ENCODE peak calls at places on chromosomes 4 and X, in ten cellular contexts. One of them, this sample, is unnamed.

GRCh38 chrX:3384330-3384729 is 37.9 kb upstream of the MXRA5 start:
- DNase-seq in sigmoid colon: no peak
- DNase-seq in transverse colon: no peak
- DNase-seq in esophagus muscularis mucosa: no peak
- DNase-seq in H1: no peak
- DNase-seq in A549: no peak
- DNase-seq in ovary: no peak
- DNase-seq in tibial nerve: no peak
- DNase-seq in K562: no peak
- DNase-seq in upper lobe of left lung: no peak
- DNase-seq in this sample: no peak

GRCh38 chrX:47661539-47661938 is 2.6 kb upstream of the UXT start:
- DNase-seq in sigmoid colon: no peak
- DNase-seq in A549: no peak
- DNase-seq in transverse colon: no peak
- DNase-seq in ovary: no peak
- DNase-seq in upper lobe of left lung: no peak
- DNase-seq in K562: no peak
- DNase-seq in tibial nerve: no peak
- DNase-seq in esophagus muscularis mucosa: peak
- DNase-seq in H1: no peak
- DNase-seq in this sample: no peak

GRCh38 chr4:168585168-168586091 is 88.6 kb downstream of the PALLD start:
- DNase-seq in K562: peak
- DNase-seq in sigmoid colon: peak
- DNase-seq in H1: peak
- DNase-seq in ovary: peak
- DNase-seq in upper lobe of left lung: peak
- DNase-seq in tibial nerve: peak
- DNase-seq in A549: peak
- DNase-seq in esophagus muscularis mucosa: no peak
- DNase-seq in transverse colon: peak
- DNase-seq in this sample: peak

GRCh38 chr4:148359769-148360168 is 82.4 kb downstream of the NR3C2 start:
- DNase-seq in K562: no peak
- DNase-seq in tibial nerve: no peak
- DNase-seq in ovary: no peak
- DNase-seq in upper lobe of left lung: no peak
- DNase-seq in A549: no peak
- DNase-seq in esophagus muscularis mucosa: no peak
- DNase-seq in H1: no peak
- DNase-seq in sigmoid colon: no peak
- DNase-seq in transverse colon: no peak
- DNase-seq in this sample: no peak

GRCh38 chr4:153257966-153258365 is 53.7 kb downstream of the TRIM2 start:
- DNase-seq in upper lobe of left lung: no peak
- DNase-seq in transverse colon: no peak
- DNase-seq in sigmoid colon: no peak
- DNase-seq in H1: no peak
- DNase-seq in esophagus muscularis mucosa: no peak
- DNase-seq in ovary: no peak
- DNase-seq in K562: no peak
- DNase-seq in A549: no peak
- DNase-seq in tibial nerve: no peak
- DNase-seq in this sample: no peak

GRCh38 chr4:69689530-69690111 is 36.6 kb upstream of the UGT2A1 start:
- DNase-seq in upper lobe of left lung: no peak
- DNase-seq in transverse colon: no peak
- DNase-seq in A549: no peak
- DNase-seq in H1: no peak
- DNase-seq in tibial nerve: peak
- DNase-seq in K562: peak
- DNase-seq in sigmoid colon: no peak
- DNase-seq in ovary: no peak
- DNase-seq in esophagus muscularis mucosa: no peak
- DNase-seq in this sample: no peak

GRCh38 chr4:147732516-147733193 is 767 bp downstream of the ARHGAP10 start:
- DNase-seq in ovary: peak
- DNase-seq in transverse colon: peak
- DNase-seq in tibial nerve: peak
- DNase-seq in K562: peak
- DNase-seq in A549: peak
- DNase-seq in esophagus muscularis mucosa: no peak
- DNase-seq in sigmoid colon: peak
- DNase-seq in upper lobe of left lung: peak
- DNase-seq in H1: no peak
- DNase-seq in this sample: no peak

GRCh38 chr4:150056569-150056968 is 21.7 kb upstream of the DCLK2 start:
- DNase-seq in transverse colon: no peak
- DNase-seq in sigmoid colon: no peak
- DNase-seq in tibial nerve: no peak
- DNase-seq in upper lobe of left lung: no peak
- DNase-seq in ovary: no peak
- DNase-seq in K562: no peak
- DNase-seq in H1: no peak
- DNase-seq in esophagus muscularis mucosa: no peak
- DNase-seq in A549: peak
- DNase-seq in this sample: no peak

GRCh38 chr4:173088144-173088543 is 80.5 kb upstream of the GALNT7 start:
- DNase-seq in sigmoid colon: no peak
- DNase-seq in ovary: no peak
- DNase-seq in esophagus muscularis mucosa: no peak
- DNase-seq in tibial nerve: no peak
- DNase-seq in H1: no peak
- DNase-seq in A549: no peak
- DNase-seq in upper lobe of left lung: no peak
- DNase-seq in transverse colon: no peak
- DNase-seq in K562: no peak
- DNase-seq in this sample: no peak

GRCh38 chr4:163810757-163811156 is 316.3 kb downstream of the TMA16 start:
- DNase-seq in tibial nerve: no peak
- DNase-seq in H1: no peak
- DNase-seq in A549: no peak
- DNase-seq in K562: no peak
- DNase-seq in ovary: no peak
- DNase-seq in upper lobe of left lung: no peak
- DNase-seq in transverse colon: no peak
- DNase-seq in sigmoid colon: no peak
- DNase-seq in esophagus muscularis mucosa: no peak
- DNase-seq in this sample: no peak

GRCh38 chrX:34734383-34734782 is 77.3 kb upstream of the TMEM47 start:
- DNase-seq in H1: no peak
- DNase-seq in ovary: no peak
- DNase-seq in K562: no peak
- DNase-seq in A549: no peak
- DNase-seq in upper lobe of left lung: no peak
- DNase-seq in tibial nerve: no peak
- DNase-seq in sigmoid colon: no peak
- DNase-seq in esophagus muscularis mucosa: no peak
- DNase-seq in transverse colon: no peak
- DNase-seq in this sample: no peak

GRCh38 chrX:79524642-79525041 is 157.5 kb upstream of the ITM2A start:
- DNase-seq in H1: no peak
- DNase-seq in tibial nerve: no peak
- DNase-seq in A549: no peak
- DNase-seq in ovary: no peak
- DNase-seq in upper lobe of left lung: no peak
- DNase-seq in sigmoid colon: no peak
- DNase-seq in K562: no peak
- DNase-seq in transverse colon: no peak
- DNase-seq in esophagus muscularis mucosa: no peak
- DNase-seq in this sample: no peak

GRCh38 chr4:186329372-186329771 is 63.4 kb downstream of the F11 start:
- DNase-seq in sigmoid colon: no peak
- DNase-seq in K562: no peak
- DNase-seq in upper lobe of left lung: no peak
- DNase-seq in ovary: no peak
- DNase-seq in H1: no peak
- DNase-seq in transverse colon: no peak
- DNase-seq in A549: no peak
- DNase-seq in esophagus muscularis mucosa: no peak
- DNase-seq in tibial nerve: no peak
- DNase-seq in this sample: no peak

GRCh38 chrX:37603938-37604409 is 32.5 kb downstream of the LANCL3 start:
- DNase-seq in sigmoid colon: peak
- DNase-seq in H1: no peak
- DNase-seq in esophagus muscularis mucosa: no peak
- DNase-seq in K562: no peak
- DNase-seq in A549: no peak
- DNase-seq in tibial nerve: no peak
- DNase-seq in transverse colon: no peak
- DNase-seq in upper lobe of left lung: no peak
- DNase-seq in ovary: no peak
- DNase-seq in this sample: no peak

GRCh38 chr4:182818926-182819730 is 98.1 kb downstream of the DCTD start:
- DNase-seq in upper lobe of left lung: no peak
- DNase-seq in tibial nerve: no peak
- DNase-seq in K562: no peak
- DNase-seq in ovary: no peak
- DNase-seq in esophagus muscularis mucosa: no peak
- DNase-seq in transverse colon: no peak
- DNase-seq in A549: no peak
- DNase-seq in H1: no peak
- DNase-seq in sigmoid colon: no peak
- DNase-seq in this sample: no peak
- TF ChIP-seq POLR2A in upper lobe of left lung: no peak
- TF ChIP-seq POLR2A in tibial nerve: no peak
- TF ChIP-seq POLR2A in K562: no peak
- TF ChIP-seq POLR2A in ovary: no peak
- TF ChIP-seq POLR2A in esophagus muscularis mucosa: no peak
- TF ChIP-seq POLR2A in transverse colon: no peak
- TF ChIP-seq POLR2A in A549: no peak
- TF ChIP-seq POLR2A in H1: no peak
- TF ChIP-seq POLR2A in sigmoid colon: no peak
- TF ChIP-seq POLR2A in this sample: no peak

GRCh38 chr4:126756050-126756809 is 876.5 kb upstream of the INTU start:
- DNase-seq in K562: no peak
- DNase-seq in A549: no peak
- DNase-seq in tibial nerve: no peak
- DNase-seq in upper lobe of left lung: no peak
- DNase-seq in esophagus muscularis mucosa: no peak
- DNase-seq in ovary: no peak
- DNase-seq in H1: no peak
- DNase-seq in transverse colon: no peak
- DNase-seq in sigmoid colon: no peak
- DNase-seq in this sample: no peak

GRCh38 chr4:126753592-126753991 is 879.2 kb upstream of the INTU start:
- DNase-seq in K562: no peak
- DNase-seq in esophagus muscularis mucosa: no peak
- DNase-seq in H1: no peak
- DNase-seq in ovary: no peak
- DNase-seq in sigmoid colon: no peak
- DNase-seq in transverse colon: no peak
- DNase-seq in A549: no peak
- DNase-seq in tibial nerve: no peak
- DNase-seq in upper lobe of left lung: no peak
- DNase-seq in this sample: no peak

GRCh38 chr4:126748736-126749135 is 884.0 kb upstream of the INTU start:
- DNase-seq in transverse colon: no peak
- DNase-seq in A549: no peak
- DNase-seq in tibial nerve: no peak
- DNase-seq in ovary: no peak
- DNase-seq in upper lobe of left lung: no peak
- DNase-seq in K562: no peak
- DNase-seq in sigmoid colon: no peak
- DNase-seq in esophagus muscularis mucosa: no peak
- DNase-seq in H1: no peak
- DNase-seq in this sample: no peak

GRCh38 chr4:126752702-126753101 is 880.1 kb upstream of the INTU start:
- DNase-seq in H1: no peak
- DNase-seq in ovary: no peak
- DNase-seq in transverse colon: no peak
- DNase-seq in esophagus muscularis mucosa: no peak
- DNase-seq in sigmoid colon: no peak
- DNase-seq in upper lobe of left lung: no peak
- DNase-seq in K562: no peak
- DNase-seq in tibial nerve: no peak
- DNase-seq in A549: no peak
- DNase-seq in this sample: no peak

GRCh38 chr4:126750723-126751122 is 882.0 kb upstream of the INTU start:
- DNase-seq in transverse colon: no peak
- DNase-seq in ovary: no peak
- DNase-seq in H1: no peak
- DNase-seq in upper lobe of left lung: no peak
- DNase-seq in A549: no peak
- DNase-seq in K562: no peak
- DNase-seq in sigmoid colon: no peak
- DNase-seq in esophagus muscularis mucosa: no peak
- DNase-seq in tibial nerve: no peak
- DNase-seq in this sample: no peak
- H3K27ac ChIP-seq in transverse colon: no peak
- H3K27ac ChIP-seq in ovary: no peak
- H3K27ac ChIP-seq in H1: no peak
- H3K27ac ChIP-seq in upper lobe of left lung: no peak
- H3K27ac ChIP-seq in A549: no peak
- H3K27ac ChIP-seq in K562: no peak
- H3K27ac ChIP-seq in sigmoid colon: no peak
- H3K27ac ChIP-seq in esophagus muscularis mucosa: no peak
- H3K27ac ChIP-seq in tibial nerve: no peak
- H3K27ac ChIP-seq in this sample: no peak

DNA sequence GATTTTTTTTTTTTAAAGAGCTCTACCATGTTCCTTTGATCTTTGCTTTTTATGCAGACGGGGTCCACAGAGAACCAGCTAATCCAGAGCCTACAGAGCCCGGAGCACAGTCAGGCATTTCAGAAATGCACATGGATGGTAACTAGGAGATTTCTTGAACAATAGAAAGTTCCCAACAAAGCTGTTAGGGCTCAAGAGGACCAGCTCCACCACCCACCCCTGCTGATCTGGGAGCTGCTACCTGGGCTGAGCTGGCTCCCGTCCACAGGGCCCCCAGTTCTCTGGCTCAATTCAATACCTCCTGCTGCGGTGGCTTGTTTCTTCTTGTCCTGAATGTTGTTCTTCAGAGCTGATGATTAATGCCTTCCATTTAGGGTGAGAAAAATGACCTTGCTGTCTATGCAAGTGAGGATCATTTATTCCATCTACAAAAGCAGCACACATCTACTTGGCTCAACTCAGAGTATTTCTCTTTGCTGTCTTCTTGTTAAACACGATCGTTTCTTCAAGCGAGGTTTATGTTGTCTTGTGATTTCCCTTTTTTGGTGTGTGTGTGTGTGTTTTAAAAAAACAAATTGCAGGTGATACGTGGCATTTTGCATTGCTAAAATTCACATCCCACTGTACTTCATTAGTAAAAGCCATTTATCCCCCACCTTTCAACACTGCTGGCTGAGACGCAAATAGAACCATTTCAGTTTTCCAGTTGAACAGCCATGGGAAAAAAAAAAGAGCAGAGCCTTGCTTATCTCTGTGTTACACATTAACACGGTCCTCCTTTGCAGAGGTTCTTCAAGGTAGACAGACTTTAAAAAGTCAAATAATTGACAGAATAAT is 31.3 kb downstream of the IGFBP7 start:
- DNase-seq in esophagus muscularis mucosa: no peak
- DNase-seq in tibial nerve: no peak
- DNase-seq in A549: no peak
- DNase-seq in K562: no peak
- DNase-seq in upper lobe of left lung: peak
- DNase-seq in H1: no peak
- DNase-seq in sigmoid colon: no peak
- DNase-seq in ovary: no peak
- DNase-seq in transverse colon: no peak
- DNase-seq in this sample: no peak
- TF ChIP-seq EP300 in esophagus muscularis mucosa: no peak
- TF ChIP-seq EP300 in tibial nerve: no peak
- TF ChIP-seq EP300 in A549: no peak
- TF ChIP-seq EP300 in K562: no peak
- TF ChIP-seq EP300 in upper lobe of left lung: no peak
- TF ChIP-seq EP300 in H1: no peak
- TF ChIP-seq EP300 in sigmoid colon: no peak
- TF ChIP-seq EP300 in ovary: no peak
- TF ChIP-seq EP300 in transverse colon: no peak
- TF ChIP-seq EP300 in this sample: no peak

GRCh38 chr4:120922390-120923200 is at the start of gene PRDM5:
- DNase-seq in A549: peak
- DNase-seq in upper lobe of left lung: peak
- DNase-seq in tibial nerve: peak
- DNase-seq in ovary: peak
- DNase-seq in transverse colon: peak
- DNase-seq in esophagus muscularis mucosa: no peak
- DNase-seq in K562: no peak
- DNase-seq in sigmoid colon: peak
- DNase-seq in H1: peak
- DNase-seq in this sample: no peak
- TF ChIP-seq POLR2A in A549: no peak
- TF ChIP-seq POLR2A in upper lobe of left lung: no peak
- TF ChIP-seq POLR2A in tibial nerve: no peak
- TF ChIP-seq POLR2A in ovary: peak
- TF ChIP-seq POLR2A in transverse colon: no peak
- TF ChIP-seq POLR2A in esophagus muscularis mucosa: no peak
- TF ChIP-seq POLR2A in K562: no peak
- TF ChIP-seq POLR2A in sigmoid colon: no peak
- TF ChIP-seq POLR2A in H1: peak
- TF ChIP-seq POLR2A in this sample: peak